ENCODE peak calls at places on chromosomes 11 and 22, in eight cellular contexts. One of them, this sample, is unnamed.

GRCh38 chr22:24594569-24595120 is 1.8 kb upstream of the LRRC75B start:
- DNase-seq in fibroblast of the aortic adventitia: no peak
- DNase-seq in colonic mucosa: no peak
- DNase-seq in HFF-Myc: no peak
- DNase-seq in left ventricle myocardium inferior: no peak
- DNase-seq in stomach: peak
- DNase-seq in neural progenitor cell: no peak
- DNase-seq in fibroblast of pulmonary artery: no peak
- DNase-seq in this sample: no peak

GRCh38 chr11:68028802-68029475 is 1.5 kb upstream of the NDUFS8 start:
- DNase-seq in fibroblast of the aortic adventitia: no peak
- DNase-seq in neural progenitor cell: no peak
- DNase-seq in fibroblast of pulmonary artery: peak
- DNase-seq in left ventricle myocardium inferior: no peak
- DNase-seq in HFF-Myc: no peak
- DNase-seq in stomach: no peak
- DNase-seq in colonic mucosa: no peak
- DNase-seq in this sample: no peak

GRCh38 chr11:13674799-13675509 is 6.5 kb downstream of the FAR1 start:
- DNase-seq in stomach: no peak
- DNase-seq in HFF-Myc: no peak
- DNase-seq in fibroblast of the aortic adventitia: peak
- DNase-seq in fibroblast of pulmonary artery: peak
- DNase-seq in neural progenitor cell: no peak
- DNase-seq in colonic mucosa: no peak
- DNase-seq in left ventricle myocardium inferior: no peak
- DNase-seq in this sample: no peak

GRCh38 chr22:35219012-35219411 is 38.3 kb upstream of the HMGXB4 start:
- DNase-seq in neural progenitor cell: no peak
- DNase-seq in left ventricle myocardium inferior: no peak
- DNase-seq in fibroblast of pulmonary artery: peak
- DNase-seq in stomach: no peak
- DNase-seq in HFF-Myc: no peak
- DNase-seq in colonic mucosa: no peak
- DNase-seq in fibroblast of the aortic adventitia: peak
- DNase-seq in this sample: no peak

GRCh38 chr11:35515224-35515623 is 10.2 kb downstream of the PAMR1 start:
- DNase-seq in neural progenitor cell: no peak
- DNase-seq in fibroblast of pulmonary artery: peak
- DNase-seq in HFF-Myc: no peak
- DNase-seq in fibroblast of the aortic adventitia: peak
- DNase-seq in colonic mucosa: no peak
- DNase-seq in left ventricle myocardium inferior: no peak
- DNase-seq in stomach: no peak
- DNase-seq in this sample: no peak

GRCh38 chr22:23192133-23192532 is 11.8 kb downstream of the BCR start:
- DNase-seq in HFF-Myc: no peak
- DNase-seq in neural progenitor cell: no peak
- DNase-seq in left ventricle myocardium inferior: no peak
- DNase-seq in fibroblast of the aortic adventitia: no peak
- DNase-seq in stomach: peak
- DNase-seq in colonic mucosa: no peak
- DNase-seq in fibroblast of pulmonary artery: no peak
- DNase-seq in this sample: no peak

GRCh38 chr22:46484861-46485595 is 52.4 kb downstream of the CELSR1 start:
- DNase-seq in left ventricle myocardium inferior: no peak
- DNase-seq in stomach: no peak
- DNase-seq in colonic mucosa: no peak
- DNase-seq in neural progenitor cell: peak
- DNase-seq in HFF-Myc: no peak
- DNase-seq in fibroblast of pulmonary artery: no peak
- DNase-seq in fibroblast of the aortic adventitia: peak
- DNase-seq in this sample: peak

GRCh38 chr22:29002603-29003002 is 59.0 kb downstream of the C22orf31 start:
- DNase-seq in fibroblast of pulmonary artery: no peak
- DNase-seq in left ventricle myocardium inferior: peak
- DNase-seq in colonic mucosa: no peak
- DNase-seq in neural progenitor cell: no peak
- DNase-seq in HFF-Myc: no peak
- DNase-seq in stomach: peak
- DNase-seq in fibroblast of the aortic adventitia: no peak
- DNase-seq in this sample: no peak

GRCh38 chr11:106077609-106078517 is at the start of gene AASDHPPT:
- DNase-seq in left ventricle myocardium inferior: no peak
- DNase-seq in fibroblast of the aortic adventitia: peak
- DNase-seq in HFF-Myc: no peak
- DNase-seq in colonic mucosa: peak
- DNase-seq in fibroblast of pulmonary artery: peak
- DNase-seq in stomach: peak
- DNase-seq in neural progenitor cell: no peak
- DNase-seq in this sample: no peak

GRCh38 chr11:74311352-74311926 is at the start of gene P4HA3:
- DNase-seq in fibroblast of pulmonary artery: peak
- DNase-seq in left ventricle myocardium inferior: peak
- DNase-seq in neural progenitor cell: peak
- DNase-seq in HFF-Myc: no peak
- DNase-seq in fibroblast of the aortic adventitia: peak
- DNase-seq in stomach: peak
- DNase-seq in colonic mucosa: peak
- DNase-seq in this sample: no peak

GRCh38 chr11:89267660-89268302 is 90.1 kb downstream of the TYR start:
- DNase-seq in fibroblast of pulmonary artery: no peak
- DNase-seq in left ventricle myocardium inferior: no peak
- DNase-seq in stomach: no peak
- DNase-seq in neural progenitor cell: no peak
- DNase-seq in HFF-Myc: no peak
- DNase-seq in fibroblast of the aortic adventitia: no peak
- DNase-seq in colonic mucosa: no peak
- DNase-seq in this sample: no peak

GRCh38 chr11:72668645-72669347 is 5.4 kb downstream of the PDE2A start:
- DNase-seq in fibroblast of pulmonary artery: no peak
- DNase-seq in neural progenitor cell: peak
- DNase-seq in stomach: no peak
- DNase-seq in fibroblast of the aortic adventitia: no peak
- DNase-seq in left ventricle myocardium inferior: no peak
- DNase-seq in colonic mucosa: no peak
- DNase-seq in HFF-Myc: no peak
- DNase-seq in this sample: no peak

GRCh38 chr22:45612451-45612901 is 59.2 kb upstream of the ATXN10 start:
- DNase-seq in colonic mucosa: no peak
- DNase-seq in stomach: no peak
- DNase-seq in HFF-Myc: peak
- DNase-seq in fibroblast of the aortic adventitia: peak
- DNase-seq in left ventricle myocardium inferior: peak
- DNase-seq in neural progenitor cell: no peak
- DNase-seq in fibroblast of pulmonary artery: peak
- DNase-seq in this sample: peak

GRCh38 chr11:116162541-116163230 is 610.1 kb downstream of the BUD13 start:
- DNase-seq in neural progenitor cell: peak
- DNase-seq in HFF-Myc: no peak
- DNase-seq in stomach: no peak
- DNase-seq in fibroblast of pulmonary artery: no peak
- DNase-seq in left ventricle myocardium inferior: no peak
- DNase-seq in colonic mucosa: no peak
- DNase-seq in fibroblast of the aortic adventitia: no peak
- DNase-seq in this sample: no peak

GRCh38 chr11:6608011-6608410 is 4.0 kb downstream of the TAF10 start:
- DNase-seq in neural progenitor cell: no peak
- DNase-seq in colonic mucosa: peak
- DNase-seq in stomach: no peak
- DNase-seq in fibroblast of pulmonary artery: no peak
- DNase-seq in HFF-Myc: no peak
- DNase-seq in fibroblast of the aortic adventitia: no peak
- DNase-seq in left ventricle myocardium inferior: no peak
- DNase-seq in this sample: no peak

DNA sequence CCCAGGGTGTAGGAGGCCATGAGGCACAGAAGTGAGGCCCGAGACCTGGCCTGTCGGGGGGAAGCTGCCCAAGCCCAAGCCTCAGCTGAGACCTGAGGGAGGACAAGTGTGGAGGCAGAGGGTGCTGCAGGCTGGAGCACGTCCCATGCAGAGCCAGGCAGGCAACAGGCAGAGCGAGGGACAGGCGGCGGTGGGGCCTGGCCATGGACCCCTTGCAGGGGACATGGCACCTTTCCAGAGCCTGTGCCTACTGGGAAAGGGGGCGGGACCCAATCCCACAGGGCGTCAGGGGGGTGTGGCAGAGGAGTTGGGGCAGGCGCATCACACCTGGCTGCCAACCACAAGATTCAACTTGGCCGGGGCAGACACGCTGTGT is 4.3 kb downstream of the TNNI2 start:
- DNase-seq in left ventricle myocardium inferior: no peak
- DNase-seq in colonic mucosa: no peak
- DNase-seq in fibroblast of pulmonary artery: no peak
- DNase-seq in neural progenitor cell: no peak
- DNase-seq in HFF-Myc: no peak
- DNase-seq in stomach: no peak
- DNase-seq in fibroblast of the aortic adventitia: no peak
- DNase-seq in this sample: no peak
- TF ChIP-seq CTCF in left ventricle myocardium inferior: no peak
- TF ChIP-seq CTCF in colonic mucosa: no peak
- TF ChIP-seq CTCF in fibroblast of pulmonary artery: no peak
- TF ChIP-seq CTCF in neural progenitor cell: no peak
- TF ChIP-seq CTCF in HFF-Myc: no peak
- TF ChIP-seq CTCF in stomach: no peak
- TF ChIP-seq CTCF in fibroblast of the aortic adventitia: no peak
- TF ChIP-seq CTCF in this sample: no peak

GRCh38 chr11:15635501-15635900 is 520.8 kb downstream of the INSC start:
- DNase-seq in colonic mucosa: no peak
- DNase-seq in HFF-Myc: no peak
- DNase-seq in left ventricle myocardium inferior: no peak
- DNase-seq in fibroblast of the aortic adventitia: no peak
- DNase-seq in fibroblast of pulmonary artery: no peak
- DNase-seq in stomach: no peak
- DNase-seq in neural progenitor cell: no peak
- DNase-seq in this sample: no peak

GRCh38 chr11:15636520-15637065 is 521.9 kb downstream of the INSC start:
- DNase-seq in stomach: no peak
- DNase-seq in HFF-Myc: no peak
- DNase-seq in left ventricle myocardium inferior: no peak
- DNase-seq in neural progenitor cell: no peak
- DNase-seq in colonic mucosa: no peak
- DNase-seq in fibroblast of pulmonary artery: no peak
- DNase-seq in fibroblast of the aortic adventitia: no peak
- DNase-seq in this sample: no peak

GRCh38 chr11:15641191-15641810 is 526.6 kb downstream of the INSC start:
- DNase-seq in stomach: no peak
- DNase-seq in HFF-Myc: no peak
- DNase-seq in colonic mucosa: no peak
- DNase-seq in left ventricle myocardium inferior: no peak
- DNase-seq in neural progenitor cell: no peak
- DNase-seq in fibroblast of pulmonary artery: no peak
- DNase-seq in fibroblast of the aortic adventitia: no peak
- DNase-seq in this sample: no peak

DNA sequence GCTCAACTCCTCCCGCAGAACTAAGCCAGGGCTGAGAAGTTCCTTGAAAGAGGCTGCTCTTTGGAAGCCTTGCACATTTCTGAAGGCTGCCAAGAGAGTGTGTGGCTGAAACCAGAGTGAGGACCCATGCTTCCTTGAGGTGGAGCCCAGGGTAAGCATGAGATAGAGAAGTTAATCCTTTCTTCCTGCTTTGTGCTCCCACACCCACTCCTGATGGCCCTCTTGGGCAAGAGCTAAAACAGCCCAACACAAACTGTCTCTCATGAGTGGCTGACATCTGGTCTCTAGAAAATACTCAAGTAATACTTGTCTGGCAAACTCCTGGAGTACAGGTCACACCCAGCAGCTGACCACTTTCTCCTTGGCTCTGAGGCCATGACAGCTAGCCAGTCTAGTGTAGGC is 523.7 kb downstream of the INSC start:
- DNase-seq in left ventricle myocardium inferior: no peak
- DNase-seq in stomach: no peak
- DNase-seq in colonic mucosa: peak
- DNase-seq in HFF-Myc: no peak
- DNase-seq in fibroblast of the aortic adventitia: no peak
- DNase-seq in neural progenitor cell: no peak
- DNase-seq in fibroblast of pulmonary artery: no peak
- DNase-seq in this sample: no peak
- H3K4me3 ChIP-seq in left ventricle myocardium inferior: no peak
- H3K4me3 ChIP-seq in stomach: no peak
- H3K4me3 ChIP-seq in colonic mucosa: no peak
- H3K4me3 ChIP-seq in HFF-Myc: no peak
- H3K4me3 ChIP-seq in fibroblast of the aortic adventitia: no peak
- H3K4me3 ChIP-seq in neural progenitor cell: no peak
- H3K4me3 ChIP-seq in fibroblast of pulmonary artery: no peak
- H3K4me3 ChIP-seq in this sample: no peak

DNA sequence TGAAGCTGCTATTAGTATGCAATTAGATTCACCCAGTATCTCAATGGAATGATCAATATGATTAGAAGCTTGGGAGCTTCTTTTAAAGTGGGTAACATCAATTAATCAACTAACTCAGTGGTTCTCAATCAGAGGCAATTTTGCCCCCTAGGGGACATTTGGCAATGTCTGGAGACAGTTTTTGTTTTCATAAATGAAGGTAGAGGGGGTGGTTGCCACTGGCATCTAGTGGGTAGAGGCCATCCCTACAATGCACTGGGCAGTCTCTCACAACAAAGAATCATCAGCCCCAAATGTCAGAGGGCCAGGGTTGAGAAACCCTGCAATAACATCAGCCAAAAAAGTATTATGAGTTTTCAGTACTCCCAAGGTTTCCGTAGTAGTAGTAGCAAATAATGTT is 5.9 kb upstream of the AMOTL1 start:
- DNase-seq in neural progenitor cell: no peak
- DNase-seq in HFF-Myc: no peak
- DNase-seq in colonic mucosa: no peak
- DNase-seq in fibroblast of the aortic adventitia: no peak
- DNase-seq in stomach: no peak
- DNase-seq in fibroblast of pulmonary artery: no peak
- DNase-seq in left ventricle myocardium inferior: no peak
- DNase-seq in this sample: no peak
- TF ChIP-seq CTCF in neural progenitor cell: peak
- TF ChIP-seq CTCF in HFF-Myc: peak
- TF ChIP-seq CTCF in colonic mucosa: no peak
- TF ChIP-seq CTCF in fibroblast of the aortic adventitia: no peak
- TF ChIP-seq CTCF in stomach: no peak
- TF ChIP-seq CTCF in fibroblast of pulmonary artery: peak
- TF ChIP-seq CTCF in left ventricle myocardium inferior: peak
- TF ChIP-seq CTCF in this sample: peak

DNA sequence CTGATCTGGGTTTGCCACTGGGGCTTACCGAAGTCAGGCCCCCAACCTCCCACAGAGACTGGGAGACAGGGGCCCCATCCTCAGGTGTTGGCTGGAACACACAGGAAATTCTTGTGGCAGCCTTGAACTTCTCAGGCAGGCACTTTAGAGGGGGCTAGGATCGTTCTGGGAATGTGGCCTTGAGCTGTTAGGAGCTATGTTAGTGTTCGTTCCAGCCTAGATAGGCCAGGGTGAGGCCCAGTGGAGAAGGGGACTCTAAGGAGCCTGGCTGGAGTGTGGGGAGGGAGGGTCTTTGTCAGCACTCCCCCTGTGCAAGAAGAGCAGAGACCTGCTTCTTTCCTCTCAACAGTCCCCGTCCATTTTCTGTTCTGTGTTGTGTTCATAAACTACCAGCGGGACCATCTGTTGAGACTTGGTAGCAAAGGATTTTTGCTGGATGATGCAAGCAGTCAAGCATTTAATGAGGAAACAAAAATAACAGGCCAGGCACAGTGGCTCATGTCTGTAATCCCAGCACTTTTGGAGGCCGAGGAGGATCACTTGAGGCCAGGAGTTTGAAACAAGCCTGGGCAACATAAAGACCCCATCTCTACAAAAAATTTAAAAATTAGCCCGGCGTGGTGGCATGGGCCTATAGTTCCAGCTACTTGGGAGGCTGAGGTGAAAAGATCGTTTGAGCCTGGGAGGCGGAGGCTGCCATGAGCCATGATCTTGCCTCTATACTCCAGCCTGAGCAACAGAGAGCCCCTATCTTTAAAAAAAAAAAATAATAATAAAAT is 1.5 kb upstream of the TXNRD2 start:
- DNase-seq in colonic mucosa: no peak
- DNase-seq in left ventricle myocardium inferior: no peak
- DNase-seq in HFF-Myc: peak
- DNase-seq in neural progenitor cell: peak
- DNase-seq in stomach: no peak
- DNase-seq in fibroblast of pulmonary artery: peak
- DNase-seq in fibroblast of the aortic adventitia: peak
- DNase-seq in this sample: peak
- H3K4me3 ChIP-seq in colonic mucosa: no peak
- H3K4me3 ChIP-seq in left ventricle myocardium inferior: peak
- H3K4me3 ChIP-seq in HFF-Myc: peak
- H3K4me3 ChIP-seq in neural progenitor cell: no peak
- H3K4me3 ChIP-seq in stomach: peak
- H3K4me3 ChIP-seq in fibroblast of pulmonary artery: peak
- H3K4me3 ChIP-seq in fibroblast of the aortic adventitia: peak
- H3K4me3 ChIP-seq in this sample: peak